ENCODE peak calls at places on chromosomes 6 and 20, in seven cellular contexts. I is IMR-90, H is neuronal stem cell, P is mesenchymal stem cell, L is H9, F is H1, U is trophoblast cell. X is an unnamed sample.
A peak's percentile ranks its signal among the peaks of the same experiment; 100 is the strongest.

GRCh38 chr20:1664911-1665310 is 7.3 kb upstream of the SIRPG start:
- DNase-seq in F (no peak), U (no peak), L (no peak), I (no peak), H (no peak), P (no peak), X (no peak)

GRCh38 chr6:36839819-36840379 is 655 bp upstream of the CPNE5 start:
- DNase-seq in L (no peak), F (no peak), H (no peak), U (no peak), P (peak; percentile 40), I (no peak), X (peak; percentile 32)

GRCh38 chr6:27297857-27298730 is 14.0 kb downstream of the POM121L2 start:
- DNase-seq in I (peak; percentile 51), L (peak; percentile 76), H (no peak), P (peak; percentile 51), F (no peak), U (no peak), X (peak; percentile 89)

GRCh38 chr20:56373942-56374341 is 15.2 kb downstream of the FAM210B start:
- DNase-seq in L (no peak), U (no peak), F (no peak), H (no peak), I (peak; percentile 98), P (peak; percentile 96), X (no peak)

GRCh38 chr20:48283470-48284110 is 498.3 kb upstream of the SULF2 start:
- DNase-seq in P (no peak), H (no peak), I (peak; percentile 93), L (no peak), F (no peak), U (no peak), X (no peak)

GRCh38 chr20:58109126-58109880 is 119.2 kb downstream of the ANKRD60 start:
- DNase-seq in L (peak; percentile 4), U (no peak), I (peak; percentile 49), F (no peak), H (no peak), P (no peak), X (no peak)

GRCh38 chr20:2822073-2822472 is 5.9 kb downstream of the TMEM239 start:
- DNase-seq in I (peak; percentile 30), U (no peak), F (no peak), L (no peak), P (no peak), H (no peak), X (no peak)

GRCh38 chr6:35357671-35358070 is 15.3 kb downstream of the PPARD start:
- DNase-seq in U (no peak), H (no peak), F (no peak), L (no peak), I (no peak), P (no peak), X (no peak)

GRCh38 chr6:89803271-89803670 is 16.3 kb downstream of the MDN1 start:
- DNase-seq in H (no peak), P (no peak), I (no peak), U (no peak), F (no peak), L (no peak), X (no peak)

GRCh38 chr6:160256445-160256844 is 2.2 kb downstream of the SLC22A2 start:
- DNase-seq in P (no peak), H (no peak), L (no peak), F (no peak), I (no peak), U (no peak), X (no peak)

GRCh38 chr6:31706599-31706998 is at the start of gene LY6G6F:
- DNase-seq in L (no peak), U (no peak), I (no peak), F (no peak), H (no peak), P (no peak), X (no peak)

GRCh38 chr6:17505062-17505476 is 95.0 kb upstream of the FAM8A1 start:
- DNase-seq in F (no peak), U (peak; percentile 8), L (no peak), P (peak; percentile 35), H (no peak), I (peak; percentile 34), X (peak; percentile 42)

GRCh38 chr6:163170294-163170883 is 244.1 kb upstream of the QKI start:
- DNase-seq in U (peak; percentile 24), I (no peak), P (peak; percentile 1), F (no peak), H (no peak), L (peak; percentile 59), X (peak; percentile 63)

GRCh38 chr6:141103246-141103645 is 1029.5 kb upstream of the GJE1 start:
- DNase-seq in H (no peak), U (no peak), I (peak; percentile 59), P (no peak), L (no peak), F (no peak), X (no peak)

GRCh38 chr20:51059862-51060261 is 37.0 kb upstream of the KCNG1 start:
- DNase-seq in H (no peak), P (peak; percentile 18), L (no peak), I (peak; percentile 20), U (no peak), F (no peak), X (no peak)

GRCh38 chr6:121791396-121792315 is 356.2 kb downstream of the GJA1 start:
- DNase-seq in I (no peak), L (peak; percentile 38), P (no peak), H (no peak), U (no peak), F (peak; percentile 3), X (peak; percentile 68)

GRCh38 chr6:31265926-31266325 is 6.0 kb downstream of the HLA-C start:
- DNase-seq in U (no peak), H (no peak), I (no peak), L (no peak), P (no peak), F (no peak), X (no peak)

GRCh38 chr6:13011612-13012146 is 295.1 kb downstream of the PHACTR1 start:
- DNase-seq in U (no peak), I (no peak), P (no peak), L (no peak), F (no peak), H (no peak), X (no peak)

GRCh38 chr20:49872056-49872455 is 43.3 kb downstream of the SPATA2 start:
- DNase-seq in I (no peak), H (no peak), P (no peak), L (no peak), F (no peak), U (peak; percentile 74), X (peak; percentile 28)

GRCh38 chr6:18262812-18263560 is 1.3 kb downstream of the DEK start:
- DNase-seq in L (no peak), U (no peak), F (no peak), P (peak; percentile 47), H (no peak), I (peak; percentile 9), X (peak; percentile 55)

GRCh38 chr6:20211037-20211940 is 980 bp downstream of the MBOAT1 start:
- DNase-seq in L (peak; percentile 74), F (no peak), P (no peak), H (no peak), I (peak; percentile 31), U (no peak), X (peak; percentile 87)
- H3K9ac ChIP-seq in L (peak overlapping the region; percentile 59), F (no peak overlapping the region), P (peak overlapping the region; percentile 84), H (no peak overlapping the region), I (peak overlapping the region; percentile 81), U (no peak overlapping the region), X (peak overlapping the region; percentile 87)

DNA sequence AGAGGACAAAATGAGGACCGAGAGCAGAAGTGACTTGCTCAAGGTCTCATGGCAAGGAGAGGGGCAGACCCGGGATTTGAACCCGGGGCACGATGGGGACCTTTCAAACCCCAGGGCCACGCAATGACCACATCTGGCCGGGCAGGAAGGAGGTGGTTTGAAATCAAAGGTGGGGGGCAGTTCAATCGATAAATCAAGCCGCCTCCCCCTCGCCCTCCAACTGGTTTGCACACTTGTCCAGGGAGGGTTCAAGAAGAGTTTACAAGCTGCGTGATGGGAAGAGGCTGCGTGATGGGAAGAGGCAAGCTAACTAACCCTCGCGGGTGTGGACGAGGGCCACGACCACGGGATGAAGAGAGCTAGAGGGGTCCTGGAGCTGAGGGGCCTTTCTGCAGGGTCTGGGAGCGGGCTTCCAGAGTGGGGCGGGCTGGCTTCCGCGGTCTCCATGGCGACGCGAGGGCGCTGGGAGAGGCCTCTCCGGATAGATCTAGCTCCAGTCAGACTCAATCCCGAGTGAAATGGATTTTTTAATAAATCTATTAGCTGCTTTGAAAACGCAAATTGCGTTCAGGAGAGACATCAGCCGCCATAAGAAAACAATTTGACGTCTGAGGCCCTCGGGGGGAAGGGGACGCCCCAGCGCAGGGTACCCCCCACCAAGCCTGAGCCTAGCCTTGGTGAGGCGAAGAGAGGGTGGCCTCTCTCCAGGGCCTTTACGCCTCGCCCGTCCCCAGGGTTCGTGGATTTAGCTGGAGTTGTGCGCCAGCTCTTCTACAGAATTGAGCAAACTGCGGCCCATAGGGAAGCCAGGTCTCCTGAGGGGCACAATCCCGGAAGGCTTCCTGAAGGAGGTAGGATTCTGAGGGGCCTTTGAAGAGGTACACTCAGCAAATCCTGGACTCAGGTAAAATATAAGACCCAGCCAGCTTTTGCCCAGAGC is 143.9 kb downstream of the GRM4 start:
- DNase-seq in P (no peak), F (no peak), H (no peak), I (no peak), L (no peak), U (no peak), X (no peak)
- H3K23ac ChIP-seq in P (no peak overlapping the region), F (no peak overlapping the region), H (no peak overlapping the region), I (no peak overlapping the region), L (no peak overlapping the region), U (no peak overlapping the region), X (no peak overlapping the region)

DNA sequence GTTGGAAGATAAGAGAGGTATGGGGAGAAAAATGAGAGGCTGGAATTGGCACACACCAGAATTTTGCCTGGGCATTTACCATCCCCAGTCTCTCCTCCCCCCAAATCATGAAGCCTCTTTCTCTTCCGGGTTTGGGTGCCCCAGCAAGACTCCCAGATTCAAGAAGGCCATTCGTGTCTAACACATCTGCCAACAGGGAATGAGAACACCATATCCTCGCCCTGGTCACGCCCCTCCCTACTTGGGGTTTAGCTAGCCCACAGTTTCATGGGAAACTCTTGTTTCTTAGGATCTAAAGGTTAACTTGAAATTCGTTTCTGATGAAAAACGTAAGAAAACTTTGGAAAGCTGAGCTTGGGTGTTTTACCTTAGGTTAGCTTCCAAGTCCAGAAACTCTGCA is 105.5 kb upstream of the TMEM170B start:
- DNase-seq in U (no peak), I (no peak), P (no peak), H (no peak), L (no peak), F (no peak), X (no peak)
- H3K9ac ChIP-seq in U (no peak overlapping the region), I (no peak overlapping the region), P (peak overlapping the region; percentile 82), H (no peak overlapping the region), L (no peak overlapping the region), F (no peak overlapping the region), X (no peak overlapping the region)

GRCh38 chr20:20295621-20296498 is 72.0 kb upstream of the INSM1 start:
- DNase-seq in F (no peak), H (no peak), P (no peak), I (no peak), U (no peak), L (no peak), X (peak; percentile 33)
- H3K23ac ChIP-seq in F (no peak overlapping the region), H (no peak overlapping the region), P (no peak overlapping the region), I (no peak overlapping the region), U (no peak overlapping the region), L (no peak overlapping the region), X (no peak overlapping the region)

GRCh38 chr20:36847710-36848040 is 28.3 kb upstream of the TLDC2 start:
- DNase-seq in I (peak; percentile 41), H (no peak), L (no peak), F (no peak), P (peak; percentile 72), U (no peak), X (no peak)
- H3K9ac ChIP-seq in I (peak overlapping the region; percentile 7), H (no peak overlapping the region), L (no peak overlapping the region), F (no peak overlapping the region), P (peak overlapping the region; percentile 85), U (no peak overlapping the region), X (no peak overlapping the region)

X was measured in mesendoderm.